ENCODE peak calls at places on chromosomes 2 and 18, in four cellular contexts. One of them, this sample, is unnamed.
A peak's percentile ranks its signal among the peaks of the same experiment; 100 is the strongest.

GRCh38 chr2:88187038-88187676 is 17.0 kb downstream of the THNSL2 start:
- DNase-seq in RWPE2: no peak
- DNase-seq in H9: peak; percentile 91
- DNase-seq in endothelial cell: peak; percentile 77
- DNase-seq in this sample: peak; percentile 68

GRCh38 chr2:205869439-205869838 is 187.1 kb downstream of the NRP2 start:
- DNase-seq in RWPE2: no peak
- DNase-seq in H9: no peak
- DNase-seq in endothelial cell: no peak
- DNase-seq in this sample: no peak

GRCh38 chr2:54240515-54241219 is 15.4 kb downstream of the TSPYL6 start:
- DNase-seq in RWPE2: no peak
- DNase-seq in H9: no peak
- DNase-seq in endothelial cell: no peak
- DNase-seq in this sample: no peak

GRCh38 chr2:18987592-18988073 is 370.8 kb downstream of the OSR1 start:
- DNase-seq in RWPE2: peak; percentile 71
- DNase-seq in H9: no peak
- DNase-seq in endothelial cell: no peak
- DNase-seq in this sample: peak; percentile 64

GRCh38 chr2:106020821-106021316 is 173.2 kb downstream of the UXS1 start:
- DNase-seq in RWPE2: no peak
- DNase-seq in H9: no peak
- DNase-seq in endothelial cell: no peak
- DNase-seq in this sample: no peak

GRCh38 chr2:170163666-170164065 is 14.3 kb upstream of the MYO3B start:
- DNase-seq in RWPE2: no peak
- DNase-seq in H9: no peak
- DNase-seq in endothelial cell: no peak
- DNase-seq in this sample: no peak

GRCh38 chr2:138827426-138828054 is 47.4 kb upstream of the NXPH2 start:
- DNase-seq in RWPE2: no peak
- DNase-seq in H9: peak; percentile 42
- DNase-seq in endothelial cell: peak; percentile 25
- DNase-seq in this sample: peak; percentile 27

GRCh38 chr18:58788971-58789797 is 75.5 kb upstream of the ZNF532 start:
- DNase-seq in RWPE2: no peak
- DNase-seq in H9: peak; percentile 64
- DNase-seq in endothelial cell: peak; percentile 26
- DNase-seq in this sample: peak; percentile 87

GRCh38 chr2:182321096-182321495 is 105.7 kb downstream of the PDE1A start:
- DNase-seq in RWPE2: no peak
- DNase-seq in H9: no peak
- DNase-seq in endothelial cell: no peak
- DNase-seq in this sample: no peak

GRCh38 chr18:13316066-13316465 is 97.5 kb downstream of the LDLRAD4 start:
- DNase-seq in RWPE2: no peak
- DNase-seq in H9: no peak
- DNase-seq in endothelial cell: no peak
- DNase-seq in this sample: no peak

GRCh38 chr2:165067958-165068612 is 112.8 kb upstream of the SLC38A11 start:
- DNase-seq in RWPE2: no peak
- DNase-seq in H9: peak; percentile 93
- DNase-seq in endothelial cell: peak; percentile 81
- DNase-seq in this sample: peak; percentile 60

GRCh38 chr2:59899692-59900091 is 653.8 kb downstream of the BCL11A start:
- DNase-seq in RWPE2: no peak
- DNase-seq in H9: no peak
- DNase-seq in endothelial cell: no peak
- DNase-seq in this sample: no peak

GRCh38 chr18:70459251-70459650 is 170.4 kb downstream of the SOCS6 start:
- DNase-seq in RWPE2: no peak
- DNase-seq in H9: no peak
- DNase-seq in endothelial cell: no peak
- DNase-seq in this sample: no peak

GRCh38 chr2:60840880-60841279 is 40.5 kb upstream of the REL start:
- DNase-seq in RWPE2: no peak
- DNase-seq in H9: no peak
- DNase-seq in endothelial cell: no peak
- DNase-seq in this sample: no peak

GRCh38 chr2:205759732-205760516 is 77.6 kb downstream of the NRP2 start:
- DNase-seq in RWPE2: no peak
- DNase-seq in H9: no peak
- DNase-seq in endothelial cell: no peak
- DNase-seq in this sample: no peak

GRCh38 chr2:21836261-21836660 is 712.5 kb downstream of the TDRD15 start:
- DNase-seq in RWPE2: no peak
- DNase-seq in H9: no peak
- DNase-seq in endothelial cell: no peak
- DNase-seq in this sample: no peak

GRCh38 chr18:23814977-23815614 is 125.8 kb downstream of the LAMA3 start:
- DNase-seq in RWPE2: no peak
- DNase-seq in H9: no peak
- DNase-seq in endothelial cell: no peak
- DNase-seq in this sample: no peak

GRCh38 chr2:85713836-85714235 is 19.7 kb downstream of the GNLY start:
- DNase-seq in RWPE2: no peak
- DNase-seq in H9: peak; percentile 17
- DNase-seq in endothelial cell: no peak
- DNase-seq in this sample: no peak

GRCh38 chr2:124286089-124286783 is 261.1 kb downstream of the CNTNAP5 start:
- DNase-seq in RWPE2: no peak
- DNase-seq in H9: peak; percentile 39
- DNase-seq in endothelial cell: no peak
- DNase-seq in this sample: no peak

GRCh38 chr18:76875390-76876330 is 53.3 kb downstream of the ZNF236 start:
- DNase-seq in RWPE2: no peak
- DNase-seq in H9: peak; percentile 65
- DNase-seq in endothelial cell: peak; percentile 68
- DNase-seq in this sample: peak; percentile 52

GRCh38 chr2:192574552-192574951 is 379.8 kb upstream of the TMEFF2 start:
- DNase-seq in RWPE2: no peak
- DNase-seq in H9: no peak
- DNase-seq in endothelial cell: no peak
- DNase-seq in this sample: no peak

GRCh38 chr2:234733093-234733489 is 218.7 kb upstream of the SH3BP4 start:
- DNase-seq in RWPE2: no peak
- DNase-seq in H9: no peak
- DNase-seq in endothelial cell: no peak
- DNase-seq in this sample: no peak

GRCh38 chr18:49563130-49563540 is 1.3 kb downstream of the LIPG start:
- DNase-seq in RWPE2: no peak
- DNase-seq in H9: no peak
- DNase-seq in endothelial cell: no peak
- DNase-seq in this sample: no peak

GRCh38 chr18:9086015-9086414 is 16.5 kb upstream of the NDUFV2 start:
- DNase-seq in RWPE2: no peak
- DNase-seq in H9: no peak
- DNase-seq in endothelial cell: no peak
- DNase-seq in this sample: no peak

GRCh38 chr2:14530506-14530905 is 102.0 kb upstream of the LRATD1 start:
- DNase-seq in RWPE2: no peak
- DNase-seq in H9: no peak
- DNase-seq in endothelial cell: no peak
- DNase-seq in this sample: no peak

GRCh38 chr2:46259782-46260178 is 37.4 kb upstream of the EPAS1 start:
- DNase-seq in RWPE2: no peak
- DNase-seq in H9: no peak
- DNase-seq in endothelial cell: no peak
- DNase-seq in this sample: no peak

GRCh38 chr2:31446848-31447247 is 32.3 kb upstream of the XDH start:
- DNase-seq in RWPE2: no peak
- DNase-seq in H9: no peak
- DNase-seq in endothelial cell: no peak
- DNase-seq in this sample: no peak

GRCh38 chr2:231717281-231718180 is 9.2 kb downstream of the PTMA start:
- DNase-seq in RWPE2: no peak
- DNase-seq in H9: peak; percentile 82
- DNase-seq in endothelial cell: no peak
- DNase-seq in this sample: no peak

GRCh38 chr2:66440692-66441091 is 5.8 kb downstream of the MEIS1 start:
- DNase-seq in RWPE2: no peak
- DNase-seq in H9: no peak
- DNase-seq in endothelial cell: peak; percentile 26
- DNase-seq in this sample: no peak

GRCh38 chr18:34158881-34159690 is 65.6 kb downstream of the NOL4 start:
- DNase-seq in RWPE2: peak; percentile 39
- DNase-seq in H9: peak; percentile 95
- DNase-seq in endothelial cell: peak; percentile 77
- DNase-seq in this sample: no peak

GRCh38 chr2:20182241-20182931 is 42.5 kb downstream of the SDC1 start:
- DNase-seq in RWPE2: peak; percentile 88
- DNase-seq in H9: no peak
- DNase-seq in endothelial cell: no peak
- DNase-seq in this sample: peak; percentile 61

DNA sequence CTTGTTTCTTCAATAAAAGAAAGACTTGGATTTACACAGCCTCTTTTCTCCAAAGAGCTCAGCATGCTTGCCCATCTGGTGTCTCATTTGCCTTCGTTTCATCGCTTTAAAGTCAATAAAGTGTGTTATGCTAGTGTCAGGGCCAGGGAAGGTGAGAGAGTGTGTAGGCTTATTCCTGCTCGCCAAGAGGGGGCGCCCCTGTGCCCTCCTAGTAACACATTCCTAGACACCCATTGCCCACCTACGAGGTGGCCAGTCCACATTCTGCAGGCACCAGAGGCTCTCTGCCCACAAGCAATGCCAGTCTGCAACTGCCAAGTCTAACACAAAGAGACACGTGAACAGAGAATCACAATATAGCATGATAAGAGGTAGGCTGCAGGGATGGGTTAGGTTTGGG is 39.4 kb upstream of the DAPL1 start:
- DNase-seq in RWPE2: no peak
- DNase-seq in H9: peak; percentile 74
- DNase-seq in endothelial cell: peak; percentile 27
- DNase-seq in this sample: peak; percentile 26
- TF ChIP-seq CTCF in RWPE2: peak; percentile 33
- TF ChIP-seq CTCF in H9: peak; percentile 79
- TF ChIP-seq CTCF in endothelial cell: peak; percentile 60
- TF ChIP-seq CTCF in this sample: no peak

DNA sequence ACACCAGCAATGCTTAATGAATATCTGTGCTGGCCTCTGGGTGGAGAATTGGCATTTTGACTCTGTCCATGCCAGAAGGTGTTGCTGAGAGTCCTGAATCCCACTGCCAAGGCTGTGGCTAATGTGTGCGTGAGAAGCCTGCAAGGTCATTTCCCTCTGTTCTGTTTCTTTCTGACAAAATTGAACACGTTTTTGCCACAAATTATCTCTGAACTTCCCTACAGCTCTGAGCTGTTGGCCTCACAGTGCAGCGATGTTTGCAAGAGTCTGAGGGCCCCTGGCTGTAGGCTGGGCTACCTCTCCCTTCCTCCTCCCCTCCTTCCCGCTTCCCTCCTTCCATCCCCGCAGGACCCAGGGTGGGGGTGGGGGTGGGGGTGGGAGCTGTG is 154.1 kb upstream of the HS6ST1 start:
- DNase-seq in RWPE2: no peak
- DNase-seq in H9: no peak
- DNase-seq in endothelial cell: no peak
- DNase-seq in this sample: no peak
- TF ChIP-seq CTCF in RWPE2: no peak
- TF ChIP-seq CTCF in H9: no peak
- TF ChIP-seq CTCF in endothelial cell: no peak
- TF ChIP-seq CTCF in this sample: no peak

GRCh38 chr2:111884592-111884964 is 585 bp upstream of the ANAPC1 start:
- DNase-seq in RWPE2: no peak
- DNase-seq in H9: no peak
- DNase-seq in endothelial cell: peak; percentile 18
- DNase-seq in this sample: no peak
- TF ChIP-seq CTCF in RWPE2: no peak
- TF ChIP-seq CTCF in H9: no peak
- TF ChIP-seq CTCF in endothelial cell: no peak
- TF ChIP-seq CTCF in this sample: no peak

GRCh38 chr2:10142640-10142965 is 20.1 kb downstream of the RRM2 start:
- DNase-seq in RWPE2: no peak
- DNase-seq in H9: no peak
- DNase-seq in endothelial cell: no peak
- DNase-seq in this sample: no peak

GRCh38 chr2:10139536-10139935 is 17.0 kb downstream of the RRM2 start:
- DNase-seq in RWPE2: no peak
- DNase-seq in H9: no peak
- DNase-seq in endothelial cell: no peak
- DNase-seq in this sample: no peak

GRCh38 chr2:10140841-10141610 is 18.5 kb downstream of the RRM2 start:
- DNase-seq in RWPE2: peak; percentile 34
- DNase-seq in H9: no peak
- DNase-seq in endothelial cell: no peak
- DNase-seq in this sample: no peak

GRCh38 chr2:10144771-10145518 is 22.4 kb downstream of the RRM2 start:
- DNase-seq in RWPE2: peak; percentile 59
- DNase-seq in H9: no peak
- DNase-seq in endothelial cell: no peak
- DNase-seq in this sample: no peak

DNA sequence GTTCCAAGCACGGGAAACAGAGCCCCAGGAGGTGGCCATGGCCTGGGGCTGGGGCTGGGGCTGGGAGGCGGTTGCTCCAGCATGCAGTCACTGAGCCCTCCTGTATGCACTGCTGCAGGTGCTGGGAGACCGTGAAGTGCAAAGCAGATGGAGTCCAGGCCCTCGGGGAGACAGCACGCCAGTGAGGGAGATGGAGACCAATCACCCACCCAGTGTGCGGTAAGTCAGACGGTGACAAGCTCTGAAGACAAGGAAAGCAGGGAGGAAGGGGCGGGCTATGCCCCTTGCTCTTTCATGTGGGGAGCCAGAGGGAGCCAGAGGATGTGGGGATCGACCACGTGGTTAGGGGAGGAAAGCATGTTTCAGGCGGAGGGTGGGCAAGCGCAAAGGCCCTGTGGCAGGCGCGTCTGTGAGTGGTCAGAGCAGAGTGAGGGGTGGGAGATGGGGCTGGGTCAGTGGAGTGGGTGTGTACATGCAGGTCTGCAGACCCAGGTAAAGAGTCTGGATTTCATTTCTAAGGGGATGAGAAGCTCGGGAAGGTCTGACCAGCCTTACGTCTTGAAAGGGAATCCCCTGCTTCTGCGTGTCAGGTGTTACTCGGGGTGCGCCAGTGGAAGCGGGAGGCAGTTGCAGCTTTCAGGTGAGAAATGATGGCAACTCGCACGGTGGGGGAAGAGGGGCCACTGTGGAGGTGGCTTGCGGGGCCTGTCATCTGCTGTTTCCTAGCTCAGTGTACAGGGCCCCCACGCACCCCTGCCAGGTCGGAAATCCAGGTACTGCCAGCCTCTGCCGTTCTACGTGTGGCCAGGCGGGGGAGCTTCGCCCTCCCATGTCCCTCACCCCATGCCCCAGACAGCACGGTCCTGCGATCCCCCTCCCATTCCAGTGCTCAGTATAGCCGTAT is 19.4 kb downstream of the RRM2 start:
- DNase-seq in RWPE2: peak; percentile 55
- DNase-seq in H9: peak; percentile 72
- DNase-seq in endothelial cell: peak; percentile 42
- DNase-seq in this sample: peak; percentile 47
- TF ChIP-seq CTCF in RWPE2: peak; percentile 42
- TF ChIP-seq CTCF in H9: peak; percentile 76
- TF ChIP-seq CTCF in endothelial cell: peak; percentile 28
- TF ChIP-seq CTCF in this sample: peak; percentile 55

This sample was measured in Calu3.